ENCODE peak calls at places on chromosomes 7 and 10, in five cellular contexts. B, O, K, A and Z are unnamed samples.

GRCh38 chr7:128827248-128827958 is 2.8 kb upstream of the FLNC start:
- DNase-seq in B (peak), O (no peak), K (no peak), A (no peak), Z (no peak)

GRCh38 chr10:100745882-100746412 is 565 bp downstream of the PAX2 start:
- DNase-seq in B (no peak), O (no peak), K (no peak), A (no peak), Z (no peak)

GRCh38 chr10:79285315-79286185 is 61.7 kb upstream of the PPIF start:
- DNase-seq in B (no peak), O (no peak), K (no peak), A (no peak), Z (no peak)

GRCh38 chr7:117044664-117045063 is 91.4 kb downstream of the ST7 start:
- DNase-seq in B (no peak), O (no peak), K (no peak), A (no peak), Z (no peak)

GRCh38 chr7:101875215-101875846 is 57.9 kb downstream of the CUX1 start:
- DNase-seq in B (no peak), O (no peak), K (no peak), A (no peak), Z (no peak)

GRCh38 chr7:20365486-20365885 is 34.8 kb downstream of the ITGB8 start:
- DNase-seq in B (no peak), O (no peak), K (no peak), A (no peak), Z (no peak)

GRCh38 chr7:134514663-134515062 is 12.7 kb upstream of the AKR1B10 start:
- DNase-seq in B (no peak), O (peak), K (no peak), A (no peak), Z (peak)

GRCh38 chr10:43398939-43399871 is 9.8 kb downstream of the HNRNPF start:
- DNase-seq in B (no peak), O (no peak), K (no peak), A (no peak), Z (no peak)

GRCh38 chr10:58414270-58415041 is 29.2 kb downstream of the TFAM start:
- DNase-seq in B (no peak), O (peak), K (no peak), A (no peak), Z (no peak)